ENCODE peak calls at places on chromosomes 12 and 14, in ten cellular contexts. C, V, E, I, R, W, F, Z, Q and U are unnamed samples.

GRCh38 chr12:92416385-92416812 is 270.8 kb upstream of the BTG1 start:
- DNase-seq in C (no peak), V (no peak), E (no peak), I (no peak), R (no peak), W (no peak), F (no peak), Z (no peak), Q (no peak), U (no peak)

GRCh38 chr14:53523226-53523625 is 370.1 kb upstream of the DDHD1 start:
- DNase-seq in C (no peak), V (no peak), E (no peak), I (peak; percentile 37), R (no peak), W (no peak), F (peak; percentile 38), Z (no peak), Q (no peak), U (no peak)

GRCh38 chr14:54532111-54533012 is 22.7 kb downstream of the CGRRF1 start:
- DNase-seq in C (no peak), V (no peak), E (no peak), I (no peak), R (no peak), W (no peak), F (no peak), Z (no peak), Q (no peak), U (no peak)

GRCh38 chr12:24839268-24839791 is 109.6 kb downstream of the BCAT1 start:
- DNase-seq in C (no peak), V (no peak), E (no peak), I (peak; percentile 75), R (no peak), W (no peak), F (peak; percentile 47), Z (no peak), Q (no peak), U (peak; percentile 56)

GRCh38 chr12:12202747-12203146 is 64.1 kb downstream of the LRP6 start:
- DNase-seq in C (no peak), V (no peak), E (no peak), I (no peak), R (no peak), W (no peak), F (no peak), Z (no peak), Q (no peak), U (no peak)

GRCh38 chr12:54042970-54043744 is 10.3 kb downstream of the HOXC5 start:
- DNase-seq in C (no peak), V (no peak), E (no peak), I (no peak), R (no peak), W (no peak), F (no peak), Z (no peak), Q (no peak), U (no peak)

GRCh38 chr12:42590324-42590934 is 883 bp upstream of the PRICKLE1 start:
- DNase-seq in C (no peak), V (peak; percentile 28), E (no peak), I (peak; percentile 56), R (peak; percentile 18), W (peak; percentile 25), F (no peak), Z (peak; percentile 29), Q (no peak), U (no peak)

GRCh38 chr12:91877022-91877421 is 268.6 kb downstream of the BTG1 start:
- DNase-seq in C (no peak), V (no peak), E (peak; percentile 32), I (peak; percentile 30), R (peak; percentile 42), W (peak; percentile 43), F (peak; percentile 67), Z (no peak), Q (peak; percentile 67), U (peak; percentile 35)

GRCh38 chr12:88763536-88764100 is 183.3 kb upstream of the KITLG start:
- DNase-seq in C (no peak), V (no peak), E (peak; percentile 3), I (peak; percentile 35), R (no peak), W (no peak), F (peak; percentile 36), Z (no peak), Q (no peak), U (no peak)

GRCh38 chr12:108063192-108063591 is 65.9 kb upstream of the WSCD2 start:
- DNase-seq in C (peak; percentile 35), V (no peak), E (no peak), I (peak; percentile 34), R (no peak), W (no peak), F (peak; percentile 2), Z (peak; percentile 5), Q (peak; percentile 17), U (peak; percentile 1)

GRCh38 chr12:131076277-131076676 is 122.6 kb downstream of the ADGRD1 start:
- DNase-seq in C (no peak), V (no peak), E (no peak), I (no peak), R (no peak), W (no peak), F (no peak), Z (no peak), Q (no peak), U (no peak)

GRCh38 chr12:122058750-122059149 is 19.8 kb upstream of the MLXIP start:
- DNase-seq in C (no peak), V (no peak), E (no peak), I (no peak), R (no peak), W (no peak), F (no peak), Z (no peak), Q (no peak), U (no peak)

GRCh38 chr12:109752117-109753053 is 38.8 kb downstream of the FAM222A start:
- DNase-seq in C (no peak), V (no peak), E (no peak), I (no peak), R (no peak), W (no peak), F (no peak), Z (no peak), Q (no peak), U (no peak)

GRCh38 chr12:49019435-49020317 is 1.1 kb upstream of the PRKAG1 start:
- DNase-seq in C (no peak), V (peak; percentile 92), E (peak; percentile 21), I (peak; percentile 61), R (no peak), W (no peak), F (peak; percentile 52), Z (peak; percentile 69), Q (peak; percentile 38), U (peak; percentile 20)

GRCh38 chr12:103518899-103519298 is 23.1 kb upstream of the C12orf42 start:
- DNase-seq in C (no peak), V (no peak), E (no peak), I (no peak), R (no peak), W (no peak), F (no peak), Z (no peak), Q (no peak), U (no peak)

GRCh38 chr12:108773798-108774788 is 42.8 kb upstream of the CORO1C start:
- DNase-seq in C (no peak), V (peak; percentile 51), E (peak; percentile 66), I (peak; percentile 85), R (peak; percentile 85), W (peak; percentile 71), F (peak; percentile 90), Z (peak; percentile 21), Q (peak; percentile 92), U (peak; percentile 80)

DNA sequence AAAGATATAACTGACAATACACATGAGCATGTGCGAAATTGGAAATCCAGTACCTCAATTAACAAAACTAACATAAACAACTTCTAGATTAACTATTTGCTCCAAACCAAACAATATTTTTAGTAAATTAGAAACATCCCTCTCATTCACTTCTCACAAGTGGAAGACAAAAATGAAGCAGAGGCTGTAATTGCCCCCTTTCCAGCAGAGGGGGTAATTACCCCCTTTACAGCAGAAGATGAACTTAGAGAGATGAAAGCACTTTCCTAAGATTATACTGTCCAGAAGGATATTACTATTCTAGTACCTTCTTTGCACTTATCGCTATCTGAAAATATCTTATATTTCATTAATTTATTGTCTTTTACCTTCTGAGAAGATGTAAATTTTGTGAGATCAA is 1025.2 kb downstream of the FSCB start:
- DNase-seq in C (no peak), V (no peak), E (no peak), I (no peak), R (no peak), W (no peak), F (no peak), Z (no peak), Q (no peak), U (no peak)
- H3K4me3 ChIP-seq in C (no peak overlapping the region), V (no peak overlapping the region), E (no peak overlapping the region), I (no peak overlapping the region), R (no peak overlapping the region), W (no peak overlapping the region), F (no peak overlapping the region), Z (no peak overlapping the region), Q (no peak overlapping the region), U (no peak overlapping the region)

GRCh38 chr14:22220427-22220826 is 368.6 kb downstream of the DAD1 start:
- DNase-seq in C (no peak), V (no peak), E (no peak), I (peak; percentile 10), R (no peak), W (no peak), F (peak; percentile 5), Z (no peak), Q (peak; percentile 18), U (peak; percentile 28)
- H3K4me3 ChIP-seq in C (no peak overlapping the region), V (no peak overlapping the region), E (no peak overlapping the region), I (no peak overlapping the region), R (no peak overlapping the region), W (no peak overlapping the region), F (no peak overlapping the region), Z (no peak overlapping the region), Q (no peak overlapping the region), U (no peak overlapping the region)

GRCh38 chr14:22469541-22470303 is 119.3 kb downstream of the DAD1 start:
- DNase-seq in C (no peak), V (no peak), E (no peak), I (peak; percentile 28), R (no peak), W (no peak), F (no peak), Z (no peak), Q (no peak), U (no peak)
- H3K4me3 ChIP-seq in C (no peak overlapping the region), V (no peak overlapping the region), E (no peak overlapping the region), I (no peak overlapping the region), R (no peak overlapping the region), W (no peak overlapping the region), F (no peak overlapping the region), Z (no peak overlapping the region), Q (no peak overlapping the region), U (no peak overlapping the region)

GRCh38 chr12:6763380-6763779 is 2.8 kb upstream of the PTMS start:
- DNase-seq in C (no peak), V (no peak), E (no peak), I (no peak), R (no peak), W (no peak), F (no peak), Z (no peak), Q (no peak), U (no peak)
- H3K4me3 ChIP-seq in C (no peak overlapping the region), V (peak overlapping the region; percentile 20), E (no peak overlapping the region), I (peak overlapping the region; percentile 98), R (no peak overlapping the region), W (no peak overlapping the region), F (peak overlapping the region; percentile 35), Z (no peak overlapping the region), Q (peak overlapping the region; percentile 23), U (peak overlapping the region; percentile 3)